ENCODE peak calls at places on chromosomes 7 and 10, in ten cellular contexts. D is neural progenitor cell, G is endothelial cell of umbilical vein, O is fibroblast of lung, R is H1, H is K562, U is astrocyte, L is mammary epithelial cell, X is HCT116, P is H9. A is an unnamed sample.

GRCh38 chr10:99984201-99984600 is 25.5 kb downstream of the DNMBP start:
- DNase-seq in D (no peak), G (peak; percentile 55), O (peak; percentile 55), R (no peak), H (no peak), U (peak; percentile 45), L (peak; percentile 84), X (no peak), P (no peak), A (no peak)

GRCh38 chr7:28939844-28940243 is 18.3 kb downstream of the TRIL start:
- DNase-seq in D (no peak), G (no peak), O (no peak), R (no peak), H (no peak), U (no peak), L (no peak), X (no peak), P (no peak), A (no peak)

GRCh38 chr10:30736685-30737232 is 107.2 kb upstream of the LYZL2 start:
- DNase-seq in D (no peak), G (peak; percentile 85), O (peak; percentile 100), R (no peak), H (no peak), U (peak; percentile 100), L (peak; percentile 92), X (peak; percentile 16), P (no peak), A (no peak)

GRCh38 chr10:110686037-110686436 is 41.9 kb downstream of the RBM20 start:
- DNase-seq in D (no peak), G (no peak), O (peak; percentile 67), R (no peak), H (no peak), U (peak; percentile 51), L (no peak), X (no peak), P (no peak), A (no peak)

GRCh38 chr7:4861227-4861626 is 603 bp downstream of the PAPOLB start:
- DNase-seq in D (no peak), G (no peak), O (no peak), R (no peak), H (no peak), U (no peak), L (no peak), X (no peak), P (no peak), A (no peak)

GRCh38 chr7:75836798-75837197 is 23.2 kb upstream of the CCL24 start:
- DNase-seq in D (no peak), G (no peak), O (no peak), R (no peak), H (no peak), U (no peak), L (no peak), X (no peak), P (no peak), A (no peak)

GRCh38 chr10:23314835-23315239 is 29.8 kb downstream of the C10orf67 start:
- DNase-seq in D (peak; percentile 80), G (peak; percentile 63), O (peak; percentile 73), R (no peak), H (peak; percentile 27), U (peak; percentile 58), L (peak; percentile 68), X (peak; percentile 57), P (no peak), A (peak; percentile 83)

GRCh38 chr7:72546586-72546985 is 134.4 kb upstream of the CALN1 start:
- DNase-seq in D (no peak), G (no peak), O (no peak), R (no peak), H (no peak), U (no peak), L (no peak), X (no peak), P (no peak), A (no peak)

GRCh38 chr10:128211064-128211504 is 84.9 kb upstream of the MKI67 start:
- DNase-seq in D (no peak), G (no peak), O (no peak), R (no peak), H (no peak), U (no peak), L (no peak), X (no peak), P (no peak), A (peak; percentile 33)

GRCh38 chr10:29590598-29591415 is 44.0 kb downstream of the SVIL start:
- DNase-seq in D (peak; percentile 39), G (no peak), O (peak; percentile 82), R (no peak), H (peak; percentile 54), U (peak; percentile 78), L (peak; percentile 62), X (peak; percentile 21), P (no peak), A (peak; percentile 63)

GRCh38 chr10:13909911-13910617 is 323.3 kb downstream of the PRPF18 start:
- DNase-seq in D (no peak), G (no peak), O (no peak), R (no peak), H (no peak), U (no peak), L (no peak), X (no peak), P (no peak), A (no peak)

GRCh38 chr7:48424731-48425130 is 253.5 kb downstream of the ABCA13 start:
- DNase-seq in D (peak; percentile 53), G (no peak), O (peak; percentile 10), R (no peak), H (no peak), U (no peak), L (peak; percentile 48), X (no peak), P (no peak), A (peak; percentile 65)

GRCh38 chr7:126790763-126791162 is 462.0 kb downstream of the GRM8 start:
- DNase-seq in D (no peak), G (no peak), O (no peak), R (no peak), H (no peak), U (no peak), L (no peak), X (no peak), P (no peak), A (peak; percentile 41)
- TF ChIP-seq CTCF in D (peak; percentile 29), G (peak; percentile 3), O (no peak), R (no peak), H (no peak), U (peak; percentile 18), L (no peak), X (peak; percentile 47), P (peak; percentile 36), A (peak; percentile 33)

GRCh38 chr7:824106-824505 is 8.2 kb upstream of the SUN1 start:
- DNase-seq in D (no peak), G (no peak), O (no peak), R (no peak), H (no peak), U (no peak), L (no peak), X (no peak), P (no peak), A (no peak)
- H3K79me2 ChIP-seq in D (peaks cover 100% of the 10 kb centered on the region), G (peaks cover 80% of the 10 kb centered on the region), O (peaks cover 90% of the 10 kb centered on the region), R (peaks cover 63% of the 10 kb centered on the region), H (peaks cover 97% of the 10 kb centered on the region), U (peaks cover 98% of the 10 kb centered on the region), L (peaks cover 96% of the 10 kb centered on the region), X (peaks cover 100% of the 10 kb centered on the region), P (peaks cover 56% of the 10 kb centered on the region), A (peaks cover 100% of the 10 kb centered on the region)

DNA sequence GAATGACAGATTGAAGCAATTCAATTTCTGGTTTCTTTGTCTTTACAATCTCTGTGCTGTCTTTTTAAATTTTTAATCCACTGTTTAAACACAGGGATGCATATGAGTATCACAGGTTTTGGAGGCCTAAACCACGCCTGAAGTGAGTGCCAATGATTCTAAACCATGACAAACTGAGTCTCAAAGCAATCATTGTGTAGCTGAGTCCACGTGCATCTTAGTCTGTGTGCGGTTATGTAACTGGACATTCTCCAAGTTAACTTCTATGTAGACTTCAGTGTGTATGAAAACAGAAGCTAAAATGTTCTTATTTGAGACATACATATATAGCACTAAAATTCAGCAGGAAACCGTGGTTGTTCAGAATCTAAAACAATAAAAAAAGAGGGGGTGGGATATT is 79.3 kb upstream of the ST8SIA6 start:
- DNase-seq in D (no peak), G (no peak), O (peak; percentile 75), R (no peak), H (no peak), U (peak; percentile 73), L (peak; percentile 79), X (no peak), P (no peak), A (no peak)
- H3K4me2 ChIP-seq in D (no peak overlapping the region), G (no peak overlapping the region), O (no peak overlapping the region), R (no peak overlapping the region), H (no peak overlapping the region), U (no peak overlapping the region), L (no peak overlapping the region), X (no peak overlapping the region), P (no peak overlapping the region), A (no peak overlapping the region)

GRCh38 chr7:111852081-111852480 is 289.8 kb upstream of the IMMP2L start:
- DNase-seq in D (no peak), G (no peak), O (no peak), R (no peak), H (no peak), U (no peak), L (no peak), X (no peak), P (no peak), A (peak; percentile 41)

GRCh38 chr7:111858331-111858730 is 296.0 kb upstream of the IMMP2L start:
- DNase-seq in D (no peak), G (no peak), O (no peak), R (no peak), H (no peak), U (no peak), L (no peak), X (no peak), P (no peak), A (no peak)

GRCh38 chr7:111855842-111856227 is 293.5 kb upstream of the IMMP2L start:
- DNase-seq in D (peak; percentile 11), G (peak; percentile 26), O (peak; percentile 22), R (no peak), H (no peak), U (peak; percentile 4), L (no peak), X (no peak), P (no peak), A (peak; percentile 35)

GRCh38 chr7:111855161-111855841 is 293.0 kb upstream of the IMMP2L start:
- DNase-seq in D (peak; percentile 59), G (peak; percentile 71), O (peak; percentile 53), R (no peak), H (no peak), U (peak; percentile 39), L (peak; percentile 48), X (peak; percentile 38), P (peak; percentile 58), A (peak; percentile 77)

DNA sequence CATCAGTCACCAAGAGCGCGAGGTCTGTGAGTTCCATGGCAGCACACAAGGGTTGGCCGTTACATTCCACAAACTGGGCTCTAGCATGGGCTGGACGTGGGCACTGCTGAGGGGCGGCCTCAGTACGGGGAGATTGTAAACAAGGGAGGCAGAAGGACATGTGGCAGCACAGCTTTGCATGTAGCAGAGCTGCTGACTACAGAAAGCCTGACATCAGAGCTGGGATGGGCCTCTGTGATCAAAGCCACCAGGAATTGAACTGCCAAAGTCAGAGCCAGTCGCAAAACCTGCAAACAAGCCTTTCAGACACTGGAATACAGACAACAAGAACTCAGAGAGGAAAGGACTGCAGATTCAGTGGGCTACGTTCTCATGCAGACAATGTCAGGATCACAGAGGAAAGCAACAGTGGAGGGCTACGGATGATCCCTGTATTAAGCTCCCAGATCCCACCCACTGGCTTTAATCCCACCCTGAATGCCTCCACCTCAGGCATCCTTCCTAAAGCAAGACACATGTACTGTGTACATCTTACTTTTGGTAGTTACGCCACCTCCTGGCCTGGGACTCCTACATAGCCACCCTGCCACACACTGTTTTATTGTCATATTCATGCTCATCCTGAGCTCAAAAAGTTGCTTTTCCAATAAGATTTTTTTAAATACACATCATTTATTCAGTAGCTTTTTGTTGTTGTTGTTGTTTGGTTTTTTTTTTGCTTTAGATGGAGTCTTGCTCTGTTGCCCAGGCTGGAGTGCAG is 291.1 kb upstream of the IMMP2L start:
- DNase-seq in D (peak; percentile 49), G (no peak), O (no peak), R (no peak), H (no peak), U (no peak), L (no peak), X (no peak), P (peak; percentile 33), A (peak; percentile 32)
- TF ChIP-seq CTCF in D (peak; percentile 46), G (no peak), O (peak; percentile 6), R (peak; percentile 26), H (peak; percentile 32), U (no peak), L (peak; percentile 34), X (peak; percentile 15), P (peak; percentile 47), A (peak; percentile 45)

A was measured in GM23338.